ENCODE peak calls at places on chromosomes 12 and 14, in five cellular contexts. G, C, F, S and Z are unnamed samples.

GRCh38 chr14:91752956-91753355 is 21.1 kb upstream of the CATSPERB start:
- DNase-seq in C (no peak), F (no peak), S (no peak), G (no peak), Z (no peak)

GRCh38 chr12:118979763-118980406 is 1.5 kb upstream of the SRRM4 start:
- DNase-seq in C (peak), F (peak), G (peak), S (peak), Z (peak)

GRCh38 chr12:66693901-66694513 is 15.1 kb upstream of the GRIP1 start:
- DNase-seq in C (no peak), S (no peak), F (peak), G (peak), Z (peak)

GRCh38 chr14:77039285-77040058 is 11.0 kb upstream of the IRF2BPL start:
- DNase-seq in C (no peak), S (no peak), G (no peak), F (no peak), Z (peak)

GRCh38 chr12:53719649-53720048 is 7.6 kb downstream of the CALCOCO1 start:
- DNase-seq in F (no peak), G (no peak), C (no peak), S (no peak), Z (peak)

GRCh38 chr12:2259368-2259767 is 206.6 kb downstream of the CACNA1C start:
- DNase-seq in S (no peak), F (no peak), G (no peak), C (no peak), Z (peak)

GRCh38 chr14:21626491-21627230 is 8.1 kb downstream of the OR10G2 start:
- DNase-seq in C (no peak), G (no peak), S (no peak), F (no peak), Z (peak)

GRCh38 chr12:21428241-21428640 is 9.2 kb upstream of the PYROXD1 start:
- DNase-seq in S (no peak), C (no peak), G (no peak), F (no peak), Z (peak)

GRCh38 chr12:94566345-94566744 is 84.0 kb downstream of the TMCC3 start:
- DNase-seq in F (no peak), S (no peak), G (no peak), C (no peak), Z (no peak)

GRCh38 chr14:73977896-73978295 is 27.8 kb downstream of the COQ6 start:
- DNase-seq in F (no peak), G (no peak), S (no peak), C (no peak), Z (peak)

GRCh38 chr12:31005256-31005943 is 68.3 kb upstream of the DDX11 start:
- DNase-seq in S (no peak), F (no peak), G (no peak), C (peak), Z (no peak)

GRCh38 chr14:104881369-104881979 is 16.4 kb downstream of the CEP170B start:
- DNase-seq in C (no peak), S (peak), G (peak), F (no peak), Z (no peak)

GRCh38 chr14:44640416-44640815 is 133.3 kb upstream of the FSCB start:
- DNase-seq in S (no peak), F (no peak), G (no peak), C (no peak), Z (no peak)

GRCh38 chr12:103848917-103849491 is 8.0 kb upstream of the NT5DC3 start:
- DNase-seq in F (no peak), G (no peak), C (no peak), S (no peak), Z (no peak)

GRCh38 chr12:34402899-34403705 is 380.8 kb downstream of the ALG10 start:
- DNase-seq in G (peak), F (no peak), C (peak), S (peak), Z (no peak)

GRCh38 chr14:35385042-35385839 is 19.3 kb downstream of the NFKBIA start:
- DNase-seq in G (peak), S (peak), F (no peak), C (no peak), Z (peak)

GRCh38 chr14:104420990-104421389 is 158.6 kb upstream of the C14orf180 start:
- DNase-seq in F (no peak), C (peak), S (no peak), G (no peak), Z (no peak)

GRCh38 chr14:49946320-49947141 is 53.6 kb downstream of the ARF6 start:
- DNase-seq in F (no peak), S (no peak), C (no peak), G (peak), Z (peak)

GRCh38 chr14:49951946-49952345 is 59.1 kb downstream of the ARF6 start:
- DNase-seq in F (no peak), C (no peak), S (no peak), G (no peak), Z (no peak)

GRCh38 chr14:49954171-49954631 is 61.3 kb downstream of the ARF6 start:
- DNase-seq in S (no peak), G (no peak), C (no peak), F (no peak), Z (peak)

GRCh38 chr14:49953196-49953595 is 60.3 kb downstream of the ARF6 start:
- DNase-seq in G (no peak), C (no peak), S (no peak), F (no peak), Z (no peak)

DNA sequence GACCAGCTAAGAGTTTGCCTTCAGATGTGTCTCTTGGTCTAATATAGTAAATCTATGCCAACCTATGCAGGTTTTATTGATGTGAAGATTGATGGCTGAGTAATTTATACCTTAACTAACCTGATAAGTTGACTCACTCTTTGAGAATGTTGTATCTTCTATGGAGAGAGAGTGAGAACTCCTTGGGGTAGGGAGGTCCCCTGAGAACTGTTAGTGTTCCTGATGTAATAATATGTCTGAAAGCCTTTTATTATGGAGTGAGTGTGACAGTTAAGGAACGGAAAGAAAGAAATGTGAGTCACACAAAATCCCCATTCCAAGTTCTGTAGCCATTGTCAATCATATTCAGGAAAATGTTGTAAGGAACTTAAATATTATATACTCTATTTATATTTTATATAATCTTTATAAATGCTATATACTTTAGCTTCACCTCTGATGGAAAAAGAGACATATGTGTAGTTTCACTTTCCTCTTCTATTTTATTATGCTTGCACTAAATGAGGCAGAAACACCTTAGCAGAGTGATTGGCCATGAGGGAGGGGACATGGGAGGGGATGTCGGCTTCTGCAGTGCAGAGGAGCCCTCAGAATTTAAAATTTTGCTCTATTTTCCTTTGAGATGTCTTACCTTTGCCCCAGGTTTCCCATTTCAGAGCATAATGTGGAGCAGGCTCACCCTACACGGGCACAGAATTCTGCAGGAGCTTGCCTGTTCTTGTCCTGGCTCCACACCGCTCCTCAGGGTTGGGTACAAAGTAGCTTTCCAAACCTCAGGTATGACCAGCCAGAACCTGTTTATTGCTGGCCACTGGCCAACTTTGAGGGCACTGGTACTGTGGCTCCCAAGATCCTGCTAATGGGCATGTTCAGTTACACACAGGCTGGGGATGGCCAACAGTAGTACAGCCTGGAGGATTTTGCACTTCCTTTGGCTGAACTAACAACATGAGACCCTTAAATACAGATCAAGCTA is 57.7 kb downstream of the ARF6 start:
- DNase-seq in G (no peak), F (no peak), S (no peak), C (peak), Z (no peak)
- H3K4me3 ChIP-seq in G (no peak), F (no peak), S (no peak), C (no peak), Z (no peak)

DNA sequence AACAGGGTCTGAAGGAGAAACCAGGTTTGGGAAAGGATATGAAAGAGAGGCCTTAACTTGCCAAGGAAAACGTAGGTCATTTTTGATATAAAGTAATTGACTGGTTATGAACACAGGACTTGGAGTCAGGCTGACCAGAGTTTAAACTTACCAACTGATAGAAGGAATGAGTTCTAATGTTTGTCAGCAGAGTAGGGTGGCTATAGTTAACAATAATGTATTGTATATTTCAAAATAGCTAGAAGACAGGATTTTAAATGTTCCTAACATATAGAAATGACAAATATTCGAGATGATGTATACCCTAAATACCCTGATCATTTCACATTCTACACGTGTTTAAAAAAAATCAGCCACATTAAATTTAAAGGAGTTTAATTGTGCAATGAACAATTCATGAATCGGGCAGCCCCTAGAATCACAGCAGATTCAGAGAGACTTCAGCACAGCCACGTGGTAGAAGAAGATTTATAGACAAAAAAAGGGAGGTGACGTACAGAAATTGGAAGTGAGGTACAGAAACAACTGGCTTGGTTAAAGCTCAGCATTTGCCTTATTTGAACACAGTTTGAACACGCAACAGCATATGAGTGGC is 52.5 kb upstream of the PLEKHG7 start:
- DNase-seq in C (no peak), S (no peak), F (no peak), G (no peak), Z (no peak)
- TF ChIP-seq CTCF in C (no peak), S (no peak), F (no peak), G (no peak), Z (no peak)

DNA sequence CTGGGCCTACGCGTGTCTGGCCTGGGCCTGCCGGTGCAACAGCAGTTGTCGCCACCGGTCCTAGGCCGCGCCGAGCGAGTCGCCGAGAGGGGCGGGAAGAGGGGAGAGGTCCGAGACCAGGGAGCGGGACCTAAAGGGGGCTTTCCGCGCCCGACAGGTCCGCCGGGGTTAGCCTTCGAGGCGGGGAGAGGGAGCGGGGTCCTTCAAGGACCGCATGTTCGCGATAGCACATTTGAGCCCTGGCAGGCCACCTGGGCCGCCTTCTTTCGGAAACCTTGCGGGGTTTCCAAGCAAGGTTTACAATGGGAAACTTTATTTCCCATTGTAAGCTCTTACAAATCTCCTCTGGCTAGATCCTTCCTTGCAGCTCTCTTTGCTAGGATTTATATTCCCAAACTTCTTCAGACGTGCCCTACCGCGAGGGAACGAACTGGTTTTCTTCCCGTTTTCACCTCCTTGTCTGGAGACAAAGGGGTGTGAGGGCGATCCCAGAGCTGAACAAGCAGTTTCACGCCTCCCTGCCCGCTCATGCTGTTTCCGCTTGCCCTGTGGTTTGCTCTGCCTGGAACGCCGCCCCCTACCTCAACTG is 6.8 kb downstream of the SIX6 start:
- DNase-seq in G (no peak), C (no peak), S (no peak), F (no peak), Z (no peak)
- H3K4me3 ChIP-seq in G (peak), C (no peak), S (no peak), F (no peak), Z (no peak)

GRCh38 chr12:7907009-7907408 is 29.0 kb downstream of the SLC2A3 start:
- DNase-seq in G (peak), S (no peak), F (no peak), C (no peak), Z (peak)
- TF ChIP-seq CTCF in G (no peak), S (no peak), F (no peak), C (peak), Z (peak)

DNA sequence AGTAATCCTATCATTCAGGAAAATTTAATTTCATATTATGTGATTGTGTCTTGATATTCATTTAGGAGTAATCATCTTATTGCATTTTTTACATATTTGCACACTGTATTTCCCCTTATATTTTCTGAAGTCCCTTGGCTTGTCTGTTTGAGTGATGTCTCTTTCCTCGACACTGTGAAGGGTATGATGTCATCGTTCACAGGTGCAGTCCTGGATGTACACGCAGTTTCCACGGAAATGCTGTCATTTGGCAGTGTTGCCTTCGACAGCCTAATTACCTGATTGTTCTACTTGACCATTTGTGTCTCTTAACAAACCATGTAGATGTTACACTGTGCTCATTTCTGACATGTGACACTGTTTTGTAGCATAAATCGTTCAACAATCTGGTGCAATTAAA is 1277.0 kb downstream of the TMEM121 start:
- DNase-seq in F (no peak), G (no peak), S (no peak), C (no peak), Z (no peak)
- H3K4me3 ChIP-seq in F (no peak), G (no peak), S (no peak), C (no peak), Z (no peak)